ENCODE peak calls at places on chromosome 9, in nine cellular contexts. One of them, this sample, is unnamed. For H3K27me3, the result is how much of the 10 kb centered on the place peaks cover.

GRCh38 chr9:91360551-91361293 is 996 bp downstream of the AUH start:
- DNase-seq in gastrocnemius medialis: no peak
- DNase-seq in HCT116: no peak
- DNase-seq in body of pancreas: no peak
- DNase-seq in breast epithelium: no peak
- DNase-seq in endothelial cell of umbilical vein: peak
- DNase-seq in esophagus squamous epithelium: no peak
- DNase-seq in tibial nerve: no peak
- DNase-seq in ovary: no peak
- DNase-seq in this sample: no peak

GRCh38 chr9:15725953-15726352 is 173.1 kb downstream of the CCDC171 start:
- DNase-seq in gastrocnemius medialis: no peak
- DNase-seq in HCT116: no peak
- DNase-seq in body of pancreas: no peak
- DNase-seq in breast epithelium: no peak
- DNase-seq in esophagus squamous epithelium: no peak
- DNase-seq in endothelial cell of umbilical vein: no peak
- DNase-seq in tibial nerve: no peak
- DNase-seq in ovary: no peak
- DNase-seq in this sample: no peak

GRCh38 chr9:79053613-79054012 is 518.2 kb upstream of the TLE4 start:
- DNase-seq in breast epithelium: no peak
- DNase-seq in body of pancreas: no peak
- DNase-seq in endothelial cell of umbilical vein: no peak
- DNase-seq in HCT116: no peak
- DNase-seq in ovary: no peak
- DNase-seq in esophagus squamous epithelium: no peak
- DNase-seq in tibial nerve: no peak
- DNase-seq in gastrocnemius medialis: no peak
- DNase-seq in this sample: no peak

GRCh38 chr9:88230612-88231011 is 92.3 kb upstream of the SPATA31C2 start:
- DNase-seq in endothelial cell of umbilical vein: no peak
- DNase-seq in HCT116: no peak
- DNase-seq in esophagus squamous epithelium: no peak
- DNase-seq in body of pancreas: no peak
- DNase-seq in ovary: no peak
- DNase-seq in breast epithelium: no peak
- DNase-seq in tibial nerve: no peak
- DNase-seq in gastrocnemius medialis: no peak
- DNase-seq in this sample: no peak

GRCh38 chr9:98772364-98773155 is 23.8 kb downstream of the ANKS6 start:
- DNase-seq in gastrocnemius medialis: no peak
- DNase-seq in breast epithelium: no peak
- DNase-seq in HCT116: no peak
- DNase-seq in body of pancreas: no peak
- DNase-seq in esophagus squamous epithelium: no peak
- DNase-seq in ovary: no peak
- DNase-seq in endothelial cell of umbilical vein: no peak
- DNase-seq in tibial nerve: no peak
- DNase-seq in this sample: no peak

GRCh38 chr9:101604287-101604686 is 9.5 kb upstream of the PPP3R2 start:
- DNase-seq in gastrocnemius medialis: no peak
- DNase-seq in breast epithelium: no peak
- DNase-seq in body of pancreas: no peak
- DNase-seq in endothelial cell of umbilical vein: no peak
- DNase-seq in HCT116: no peak
- DNase-seq in tibial nerve: no peak
- DNase-seq in ovary: no peak
- DNase-seq in esophagus squamous epithelium: no peak
- DNase-seq in this sample: no peak

GRCh38 chr9:117782931-117783788 is 79.0 kb downstream of the TLR4 start:
- DNase-seq in body of pancreas: peak
- DNase-seq in endothelial cell of umbilical vein: peak
- DNase-seq in HCT116: no peak
- DNase-seq in breast epithelium: peak
- DNase-seq in ovary: peak
- DNase-seq in tibial nerve: peak
- DNase-seq in esophagus squamous epithelium: peak
- DNase-seq in gastrocnemius medialis: peak
- DNase-seq in this sample: no peak

GRCh38 chr9:128108784-128109709 is 18.5 kb downstream of the PTGES2 start:
- DNase-seq in body of pancreas: no peak
- DNase-seq in tibial nerve: no peak
- DNase-seq in ovary: peak
- DNase-seq in gastrocnemius medialis: no peak
- DNase-seq in HCT116: no peak
- DNase-seq in breast epithelium: no peak
- DNase-seq in endothelial cell of umbilical vein: no peak
- DNase-seq in esophagus squamous epithelium: no peak
- DNase-seq in this sample: no peak

GRCh38 chr9:130243882-130244170 is 21.7 kb upstream of the HMCN2 start:
- DNase-seq in tibial nerve: no peak
- DNase-seq in ovary: no peak
- DNase-seq in esophagus squamous epithelium: no peak
- DNase-seq in breast epithelium: no peak
- DNase-seq in endothelial cell of umbilical vein: no peak
- DNase-seq in HCT116: no peak
- DNase-seq in gastrocnemius medialis: no peak
- DNase-seq in body of pancreas: no peak
- DNase-seq in this sample: no peak

GRCh38 chr9:136787690-136788400 is 3.3 kb upstream of the TMEM141 start:
- DNase-seq in tibial nerve: no peak
- DNase-seq in esophagus squamous epithelium: no peak
- DNase-seq in HCT116: no peak
- DNase-seq in gastrocnemius medialis: peak
- DNase-seq in ovary: peak
- DNase-seq in body of pancreas: peak
- DNase-seq in breast epithelium: no peak
- DNase-seq in endothelial cell of umbilical vein: peak
- DNase-seq in this sample: peak

GRCh38 chr9:4375424-4376195 is 75.7 kb upstream of the GLIS3 start:
- DNase-seq in tibial nerve: no peak
- DNase-seq in endothelial cell of umbilical vein: peak
- DNase-seq in gastrocnemius medialis: no peak
- DNase-seq in HCT116: peak
- DNase-seq in ovary: no peak
- DNase-seq in breast epithelium: no peak
- DNase-seq in body of pancreas: no peak
- DNase-seq in esophagus squamous epithelium: no peak
- DNase-seq in this sample: no peak

GRCh38 chr9:18743976-18744375 is 270.0 kb downstream of the ADAMTSL1 start:
- DNase-seq in gastrocnemius medialis: no peak
- DNase-seq in ovary: no peak
- DNase-seq in breast epithelium: no peak
- DNase-seq in endothelial cell of umbilical vein: no peak
- DNase-seq in HCT116: no peak
- DNase-seq in body of pancreas: no peak
- DNase-seq in esophagus squamous epithelium: no peak
- DNase-seq in tibial nerve: no peak
- DNase-seq in this sample: no peak

GRCh38 chr9:2838356-2838983 is 5.4 kb downstream of the PUM3 start:
- DNase-seq in breast epithelium: no peak
- DNase-seq in endothelial cell of umbilical vein: peak
- DNase-seq in body of pancreas: no peak
- DNase-seq in ovary: no peak
- DNase-seq in tibial nerve: no peak
- DNase-seq in gastrocnemius medialis: no peak
- DNase-seq in esophagus squamous epithelium: no peak
- DNase-seq in HCT116: no peak
- DNase-seq in this sample: no peak

GRCh38 chr9:110578896-110579752 is at the start of gene SVEP1:
- DNase-seq in ovary: peak
- DNase-seq in tibial nerve: peak
- DNase-seq in body of pancreas: peak
- DNase-seq in gastrocnemius medialis: no peak
- DNase-seq in endothelial cell of umbilical vein: peak
- DNase-seq in breast epithelium: no peak
- DNase-seq in HCT116: no peak
- DNase-seq in esophagus squamous epithelium: no peak
- DNase-seq in this sample: peak

DNA sequence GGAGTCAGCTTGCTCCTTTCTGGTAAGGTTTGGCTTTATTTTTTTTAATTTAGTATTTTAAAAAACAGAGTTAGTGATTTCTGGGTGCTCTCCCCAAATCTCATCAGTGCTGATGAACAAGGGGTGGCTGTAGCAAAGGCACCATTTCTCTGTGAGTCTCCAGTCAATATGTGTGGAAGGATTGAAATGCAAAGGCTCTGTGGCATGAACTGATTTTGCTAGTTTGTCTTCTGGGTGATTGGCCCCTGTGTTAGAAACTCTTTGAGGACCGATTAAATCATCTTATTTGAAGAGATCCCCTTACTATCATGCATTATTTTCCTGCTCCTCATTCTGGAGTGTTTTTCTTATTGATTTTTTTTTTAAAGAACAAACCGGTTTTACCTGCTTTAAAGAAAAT is 596 bp downstream of the TEK start:
- DNase-seq in esophagus squamous epithelium: no peak
- DNase-seq in tibial nerve: no peak
- DNase-seq in breast epithelium: no peak
- DNase-seq in body of pancreas: no peak
- DNase-seq in ovary: no peak
- DNase-seq in gastrocnemius medialis: no peak
- DNase-seq in endothelial cell of umbilical vein: no peak
- DNase-seq in HCT116: no peak
- DNase-seq in this sample: no peak
- H3K4me3 ChIP-seq in esophagus squamous epithelium: peak
- H3K4me3 ChIP-seq in tibial nerve: no peak
- H3K4me3 ChIP-seq in breast epithelium: peak
- H3K4me3 ChIP-seq in body of pancreas: no peak
- H3K4me3 ChIP-seq in ovary: no peak
- H3K4me3 ChIP-seq in gastrocnemius medialis: peak
- H3K4me3 ChIP-seq in endothelial cell of umbilical vein: peak
- H3K4me3 ChIP-seq in HCT116: no peak
- H3K4me3 ChIP-seq in this sample: peak

GRCh38 chr9:124015661-124016131 is 4.1 kb downstream of the LHX2 start:
- DNase-seq in body of pancreas: no peak
- DNase-seq in endothelial cell of umbilical vein: no peak
- DNase-seq in esophagus squamous epithelium: no peak
- DNase-seq in tibial nerve: no peak
- DNase-seq in ovary: no peak
- DNase-seq in breast epithelium: no peak
- DNase-seq in HCT116: no peak
- DNase-seq in gastrocnemius medialis: no peak
- DNase-seq in this sample: no peak
- H3K27me3 ChIP-seq in body of pancreas: half or more
- H3K27me3 ChIP-seq in endothelial cell of umbilical vein: half or more
- H3K27me3 ChIP-seq in esophagus squamous epithelium: half or more
- H3K27me3 ChIP-seq in tibial nerve: under half
- H3K27me3 ChIP-seq in ovary: under half
- H3K27me3 ChIP-seq in breast epithelium: half or more
- H3K27me3 ChIP-seq in HCT116: under half
- H3K27me3 ChIP-seq in gastrocnemius medialis: half or more
- H3K27me3 ChIP-seq in this sample: half or more

DNA sequence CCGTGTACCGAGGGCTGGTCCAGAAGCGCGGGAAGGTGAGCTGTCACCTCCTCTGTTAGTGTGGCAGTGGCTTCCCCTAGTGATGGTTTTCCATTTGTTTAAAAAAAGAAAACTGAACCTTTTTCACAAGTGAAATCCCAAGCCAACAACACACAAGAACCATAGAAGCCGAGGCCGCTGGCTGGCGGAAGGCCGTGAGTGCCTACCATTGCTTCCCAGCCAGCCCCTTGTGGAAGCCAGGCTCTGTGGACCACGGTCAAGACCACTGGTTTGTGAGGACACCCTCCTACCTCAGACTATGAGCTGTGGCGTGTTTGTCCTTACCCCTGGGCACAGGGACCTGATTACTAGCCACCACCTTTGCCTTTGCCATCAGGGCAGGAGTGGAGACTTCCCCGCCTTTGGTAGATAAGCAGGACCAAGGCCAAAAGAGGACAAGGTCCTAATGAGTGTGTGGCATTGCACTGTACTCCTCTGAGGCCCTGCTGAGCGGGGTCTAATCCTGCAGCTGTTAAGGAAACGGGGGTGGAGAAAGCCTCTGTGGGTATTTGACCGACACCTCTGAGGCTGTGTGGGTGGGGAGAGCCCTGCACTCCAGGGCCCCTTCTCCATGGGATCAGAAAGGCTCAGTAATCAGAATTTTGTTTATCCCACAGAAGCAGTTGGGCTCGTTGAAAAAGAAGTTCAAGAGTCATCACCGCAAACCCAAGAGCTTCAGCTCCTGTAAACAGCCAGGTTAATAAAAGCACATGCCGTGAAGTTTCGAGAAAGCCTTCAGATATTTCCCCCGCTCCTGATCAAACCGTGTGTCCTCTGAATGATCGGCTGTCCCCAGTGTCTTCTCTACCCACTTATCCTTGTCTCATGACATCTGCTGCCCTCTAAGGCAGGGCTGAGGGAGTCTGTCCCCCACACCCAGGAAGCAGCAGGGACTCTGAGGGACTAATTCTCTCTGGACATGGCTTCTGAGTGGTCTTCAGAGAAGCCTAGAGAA is 4.3 kb downstream of the SURF2 start:
- DNase-seq in ovary: peak
- DNase-seq in body of pancreas: no peak
- DNase-seq in gastrocnemius medialis: no peak
- DNase-seq in esophagus squamous epithelium: no peak
- DNase-seq in endothelial cell of umbilical vein: no peak
- DNase-seq in tibial nerve: no peak
- DNase-seq in breast epithelium: no peak
- DNase-seq in HCT116: no peak
- DNase-seq in this sample: no peak
- TF ChIP-seq POLR2A in ovary: no peak
- TF ChIP-seq POLR2A in body of pancreas: no peak
- TF ChIP-seq POLR2A in gastrocnemius medialis: no peak
- TF ChIP-seq POLR2A in esophagus squamous epithelium: no peak
- TF ChIP-seq POLR2A in endothelial cell of umbilical vein: no peak
- TF ChIP-seq POLR2A in tibial nerve: no peak
- TF ChIP-seq POLR2A in breast epithelium: no peak
- TF ChIP-seq POLR2A in HCT116: no peak
- TF ChIP-seq POLR2A in this sample: no peak

GRCh38 chr9:133251773-133252172 is 23.2 kb downstream of the ABO start:
- DNase-seq in HCT116: no peak
- DNase-seq in ovary: no peak
- DNase-seq in tibial nerve: no peak
- DNase-seq in esophagus squamous epithelium: no peak
- DNase-seq in body of pancreas: no peak
- DNase-seq in breast epithelium: no peak
- DNase-seq in gastrocnemius medialis: no peak
- DNase-seq in endothelial cell of umbilical vein: no peak
- DNase-seq in this sample: peak

GRCh38 chr9:133253268-133253667 is 21.7 kb downstream of the ABO start:
- DNase-seq in endothelial cell of umbilical vein: no peak
- DNase-seq in breast epithelium: no peak
- DNase-seq in HCT116: no peak
- DNase-seq in body of pancreas: no peak
- DNase-seq in gastrocnemius medialis: no peak
- DNase-seq in ovary: no peak
- DNase-seq in esophagus squamous epithelium: no peak
- DNase-seq in tibial nerve: no peak
- DNase-seq in this sample: no peak

GRCh38 chr9:133250741-133251170 is 24.2 kb downstream of the ABO start:
- DNase-seq in body of pancreas: no peak
- DNase-seq in HCT116: no peak
- DNase-seq in endothelial cell of umbilical vein: no peak
- DNase-seq in ovary: no peak
- DNase-seq in esophagus squamous epithelium: no peak
- DNase-seq in gastrocnemius medialis: no peak
- DNase-seq in tibial nerve: no peak
- DNase-seq in breast epithelium: no peak
- DNase-seq in this sample: no peak

GRCh38 chr9:133254471-133254870 is 20.5 kb downstream of the ABO start:
- DNase-seq in tibial nerve: no peak
- DNase-seq in esophagus squamous epithelium: no peak
- DNase-seq in body of pancreas: no peak
- DNase-seq in gastrocnemius medialis: no peak
- DNase-seq in breast epithelium: no peak
- DNase-seq in endothelial cell of umbilical vein: no peak
- DNase-seq in ovary: no peak
- DNase-seq in HCT116: no peak
- DNase-seq in this sample: no peak

GRCh38 chr9:133252301-133252776 is 22.7 kb downstream of the ABO start:
- DNase-seq in ovary: no peak
- DNase-seq in endothelial cell of umbilical vein: no peak
- DNase-seq in HCT116: peak
- DNase-seq in esophagus squamous epithelium: no peak
- DNase-seq in breast epithelium: no peak
- DNase-seq in body of pancreas: no peak
- DNase-seq in gastrocnemius medialis: no peak
- DNase-seq in tibial nerve: no peak
- DNase-seq in this sample: peak
- H3K4me3 ChIP-seq in ovary: no peak
- H3K4me3 ChIP-seq in endothelial cell of umbilical vein: no peak
- H3K4me3 ChIP-seq in HCT116: peak
- H3K4me3 ChIP-seq in esophagus squamous epithelium: peak
- H3K4me3 ChIP-seq in breast epithelium: no peak
- H3K4me3 ChIP-seq in body of pancreas: no peak
- H3K4me3 ChIP-seq in gastrocnemius medialis: no peak
- H3K4me3 ChIP-seq in tibial nerve: no peak
- H3K4me3 ChIP-seq in this sample: peak

This sample was measured in upper lobe of left lung.